ENCODE peak calls at places on chromosomes 7 and 10, in nine cellular contexts. T is spleen, G is esophagus squamous epithelium, I is K562, Z is uterus, V is ovary, F is gastrocnemius medialis, R is GM12891, J is transverse colon. N is an unnamed sample.

GRCh38 chr10:70596110-70596798 is 6.3 kb downstream of the PRF1 start:
- DNase-seq in T (no peak), G (no peak), I (peak), Z (no peak), V (no peak), F (no peak), R (no peak), J (no peak), N (no peak)

GRCh38 chr7:73520673-73521635 is 1.1 kb downstream of the BAZ1B start:
- DNase-seq in T (no peak), G (no peak), I (no peak), Z (no peak), V (no peak), F (no peak), R (no peak), J (no peak), N (peak)

GRCh38 chr7:154451480-154452457 is 399.6 kb downstream of the DPP6 start:
- DNase-seq in T (no peak), G (no peak), I (no peak), Z (no peak), V (no peak), F (no peak), R (no peak), J (no peak), N (no peak)

GRCh38 chr10:88743999-88744398 is 15.8 kb upstream of the LIPN start:
- DNase-seq in T (no peak), G (no peak), I (no peak), Z (no peak), V (no peak), F (no peak), R (no peak), J (no peak), N (no peak)

GRCh38 chr10:130761896-130762295 is 549.6 kb downstream of the TCERG1L start:
- DNase-seq in T (peak), G (no peak), I (no peak), Z (no peak), V (no peak), F (no peak), R (no peak), J (no peak), N (peak)

GRCh38 chr10:13978844-13979227 is 351.9 kb downstream of the FRMD4A start:
- DNase-seq in T (no peak), G (no peak), I (no peak), Z (no peak), V (no peak), F (no peak), R (no peak), J (no peak), N (no peak)

GRCh38 chr7:78768859-78769258 is 684.6 kb downstream of the MAGI2 start:
- DNase-seq in T (no peak), G (no peak), I (no peak), Z (no peak), V (no peak), F (no peak), R (no peak), J (no peak), N (no peak)

GRCh38 chr7:95006010-95006409 is 98.6 kb downstream of the PPP1R9A start:
- DNase-seq in T (no peak), G (no peak), I (no peak), Z (no peak), V (no peak), F (no peak), R (no peak), J (no peak), N (no peak)

GRCh38 chr10:97490592-97490991 is 7.6 kb downstream of the MMS19 start:
- DNase-seq in T (no peak), G (no peak), I (no peak), Z (no peak), V (no peak), F (peak), R (no peak), J (no peak), N (no peak)

GRCh38 chr7:96299496-96299895 is 22.4 kb downstream of the SLC25A13 start:
- DNase-seq in T (no peak), G (no peak), I (no peak), Z (no peak), V (no peak), F (no peak), R (no peak), J (no peak), N (no peak)

GRCh38 chr10:57992321-57993077 is 275.2 kb downstream of the IPMK start:
- DNase-seq in T (no peak), G (no peak), I (no peak), Z (no peak), V (no peak), F (no peak), R (no peak), J (no peak), N (no peak)

GRCh38 chr7:116955340-116955739 is 2.0 kb downstream of the ST7 start:
- DNase-seq in T (no peak), G (no peak), I (no peak), Z (no peak), V (no peak), F (no peak), R (no peak), J (no peak), N (no peak)

GRCh38 chr7:144869072-144869471 is 33.2 kb upstream of the TPK1 start:
- DNase-seq in T (no peak), G (no peak), I (no peak), Z (no peak), V (no peak), F (no peak), R (no peak), J (no peak), N (no peak)

GRCh38 chr7:144873316-144873845 is 37.5 kb upstream of the TPK1 start:
- DNase-seq in T (no peak), G (no peak), I (no peak), Z (no peak), V (no peak), F (no peak), R (no peak), J (no peak), N (no peak)
- TF ChIP-seq POLR2A in T (no peak), G (no peak), I (no peak), Z (no peak), V (no peak), F (no peak), R (no peak), J (no peak), N (no peak)

DNA sequence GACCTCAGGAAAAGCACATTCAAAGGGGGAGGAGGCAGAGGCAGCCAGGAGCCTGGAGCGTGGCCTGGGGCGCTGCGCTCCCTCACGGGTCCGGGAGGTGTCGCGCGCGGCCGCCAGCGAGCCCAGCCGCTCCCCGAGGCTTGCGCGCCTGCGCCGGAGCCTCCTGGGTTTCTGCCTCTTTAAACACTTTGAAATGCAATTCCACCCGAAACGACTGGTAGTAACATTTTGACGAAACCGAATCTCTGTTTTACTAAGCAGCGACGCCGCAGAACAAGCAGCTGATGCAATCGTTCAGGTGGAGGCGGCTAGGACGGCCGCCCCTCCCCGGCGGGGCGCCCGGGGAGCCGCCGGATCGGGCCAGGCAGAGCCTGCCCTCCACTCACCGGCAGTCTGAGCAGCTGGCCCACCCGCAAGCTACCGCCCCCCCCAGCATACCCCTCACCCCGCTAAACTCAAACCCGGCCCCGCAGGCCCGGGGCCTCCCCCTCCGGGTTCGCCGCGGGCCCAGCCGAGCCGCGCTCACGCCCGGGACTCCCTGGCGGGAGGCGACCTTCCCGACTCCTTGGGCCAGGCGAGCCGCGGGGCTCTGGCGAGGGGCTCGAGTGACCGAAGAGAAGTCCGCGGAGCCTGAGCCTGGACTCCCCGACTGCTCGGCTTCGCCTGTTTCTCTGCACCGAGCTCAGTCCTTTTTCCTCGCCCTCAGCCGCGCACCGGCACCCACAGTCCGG is 3.3 kb downstream of the MKX start:
- DNase-seq in T (peak), G (no peak), I (peak), Z (peak), V (peak), F (peak), R (peak), J (peak), N (no peak)
- TF ChIP-seq POLR2A in T (no peak), G (peak), I (no peak), Z (peak), V (peak), F (no peak), R (no peak), J (no peak), N (no peak)

GRCh38 chr10:119079572-119080520 is 771 bp downstream of the EIF3A start:
- DNase-seq in T (peak), G (peak), I (peak), Z (peak), V (peak), F (peak), R (peak), J (peak), N (peak)

GRCh38 chr10:119078422-119079179 is 2.0 kb downstream of the EIF3A start:
- DNase-seq in T (no peak), G (no peak), I (no peak), Z (no peak), V (no peak), F (no peak), R (no peak), J (no peak), N (no peak)

GRCh38 chr10:119080521-119081259 is at the start of gene EIF3A:
- DNase-seq in T (peak), G (peak), I (peak), Z (peak), V (peak), F (peak), R (peak), J (peak), N (peak)
- TF ChIP-seq POLR2A in T (peak), G (peak), I (peak), Z (peak), V (peak), F (peak), R (peak), J (peak), N (peak)

DNA sequence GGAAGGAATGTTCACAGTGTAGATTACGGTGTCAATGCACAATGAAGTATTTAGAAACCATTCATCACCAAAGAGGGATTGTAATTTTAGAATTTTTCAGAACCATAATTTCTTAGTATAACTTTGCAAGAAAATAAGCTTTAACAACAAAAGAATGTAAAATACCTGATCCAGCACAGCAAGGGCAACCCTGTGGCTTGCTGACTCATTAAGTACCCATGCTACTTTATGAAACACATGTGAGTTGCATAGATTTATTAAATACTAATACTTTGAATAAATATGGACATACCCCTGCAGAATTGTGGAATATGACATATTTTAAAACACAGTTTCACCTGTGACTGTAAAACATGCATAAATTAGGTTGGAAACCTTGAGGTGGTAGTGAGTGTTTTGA is 281.3 kb downstream of the ZNF248 start:
- DNase-seq in T (no peak), G (no peak), I (no peak), Z (no peak), V (no peak), F (no peak), R (no peak), J (no peak), N (no peak)
- TF ChIP-seq POLR2A in T (no peak), G (no peak), I (no peak), Z (no peak), V (no peak), F (no peak), R (no peak), J (no peak), N (no peak)

GRCh38 chr7:43729214-43729923 is at the start of gene COA1:
- DNase-seq in T (peak), G (peak), I (peak), Z (peak), V (peak), F (peak), R (peak), J (peak), N (peak)
- TF ChIP-seq POLR2A in T (no peak), G (peak), I (peak), Z (peak), V (peak), F (peak), R (peak), J (peak), N (no peak)

DNA sequence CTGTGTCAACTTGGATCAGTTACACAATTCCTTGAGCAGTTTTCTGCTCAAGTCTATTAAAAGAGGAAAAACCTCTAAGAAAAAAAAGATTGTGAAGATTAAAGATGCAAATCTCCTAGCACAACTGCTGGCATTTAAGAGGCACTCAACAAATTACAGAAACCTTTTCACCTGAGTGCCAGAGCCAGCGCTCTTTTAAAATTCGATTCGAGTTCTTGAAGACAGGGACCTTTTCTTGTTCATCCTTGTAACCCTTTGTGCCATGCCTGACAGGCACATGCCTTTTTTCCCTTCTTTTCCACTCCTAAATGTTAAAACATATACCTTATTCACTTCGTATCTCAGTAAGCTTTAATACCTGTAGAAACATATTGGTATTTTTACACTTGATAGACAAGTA is 769 bp downstream of the NSUN6 start:
- DNase-seq in T (no peak), G (no peak), I (no peak), Z (no peak), V (no peak), F (no peak), R (no peak), J (no peak), N (no peak)
- TF ChIP-seq POLR2A in T (no peak), G (no peak), I (no peak), Z (no peak), V (no peak), F (no peak), R (no peak), J (no peak), N (no peak)

GRCh38 chr7:50335795-50336754 is 31.6 kb downstream of the IKZF1 start:
- DNase-seq in T (peak), G (no peak), I (peak), Z (no peak), V (no peak), F (no peak), R (no peak), J (peak), N (no peak)
- TF ChIP-seq POLR2A in T (no peak), G (no peak), I (no peak), Z (no peak), V (no peak), F (no peak), R (no peak), J (no peak), N (no peak)

DNA sequence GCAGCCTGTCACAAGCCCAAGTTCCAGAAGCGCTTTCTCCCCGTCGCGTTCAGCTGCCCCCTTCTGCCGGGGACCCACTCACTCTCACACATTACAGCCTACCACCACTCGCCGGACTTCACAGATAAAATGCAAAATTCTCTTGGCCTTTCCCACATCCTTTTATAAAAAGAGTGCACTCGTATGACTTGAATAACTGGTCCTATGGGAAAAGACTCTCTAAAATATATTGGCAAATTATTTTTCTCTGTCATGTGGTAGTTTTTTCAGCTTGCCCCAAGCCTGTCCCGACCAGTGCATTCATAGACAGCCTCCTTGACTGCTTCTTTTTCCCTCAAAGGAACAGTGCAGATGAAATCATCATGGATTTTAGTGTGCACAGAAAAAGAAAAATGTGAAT is 1.3 kb downstream of the INHBA start:
- DNase-seq in T (no peak), G (no peak), I (no peak), Z (no peak), V (no peak), F (no peak), R (no peak), J (no peak), N (no peak)
- TF ChIP-seq POLR2A in T (no peak), G (no peak), I (no peak), Z (no peak), V (no peak), F (no peak), R (no peak), J (no peak), N (no peak)

DNA sequence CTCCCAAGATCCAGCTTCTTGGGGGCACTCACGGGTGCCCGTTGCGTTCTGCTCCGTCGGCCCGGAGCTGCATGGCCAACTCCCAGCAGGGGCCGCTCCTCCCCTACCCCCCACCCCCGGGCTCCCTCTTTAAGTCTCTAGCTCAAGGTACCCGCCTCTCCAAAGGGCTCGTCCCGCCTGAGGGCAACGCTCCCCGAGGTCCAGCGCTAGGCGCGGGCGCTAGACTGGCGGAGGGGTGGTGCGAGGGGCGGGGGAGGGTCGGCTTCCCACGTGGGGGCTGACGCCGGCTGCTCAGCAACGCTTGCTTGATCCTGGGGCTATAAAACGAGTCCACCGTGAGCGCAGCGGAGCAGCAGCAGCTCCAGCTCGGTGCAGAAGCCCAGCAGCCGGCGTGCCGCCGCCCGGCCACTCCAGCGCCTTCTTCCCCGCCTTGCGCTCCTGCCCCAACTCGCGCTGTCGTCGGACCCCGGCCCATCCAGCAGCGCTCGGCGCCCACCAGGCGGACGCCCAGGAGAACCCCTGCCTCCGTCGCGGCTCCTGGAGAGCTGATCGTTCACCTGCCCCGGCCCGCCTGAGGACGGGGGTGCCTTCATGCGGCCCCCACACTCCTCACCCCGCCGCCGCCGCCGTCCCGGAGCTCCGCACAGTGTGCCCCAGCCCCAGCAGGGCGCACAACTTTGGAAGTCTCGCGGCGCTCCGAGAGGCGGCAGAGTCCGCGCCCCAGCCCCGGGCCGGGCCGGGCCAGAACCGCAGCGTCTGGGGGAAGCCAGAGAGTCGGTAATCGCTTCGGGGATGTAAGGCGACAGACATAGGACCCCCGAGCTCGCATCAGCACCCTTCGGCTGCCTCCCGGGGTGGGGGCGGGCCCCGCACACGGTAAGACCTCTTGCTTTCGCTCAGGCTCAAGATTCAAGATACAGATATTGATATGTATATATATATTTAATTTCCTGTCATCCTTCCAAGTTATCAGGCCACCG is at the start of gene ADRA2A:
- DNase-seq in T (no peak), G (no peak), I (no peak), Z (peak), V (peak), F (no peak), R (peak), J (peak), N (no peak)
- TF ChIP-seq POLR2A in T (no peak), G (no peak), I (no peak), Z (no peak), V (peak), F (no peak), R (no peak), J (peak), N (no peak)

DNA sequence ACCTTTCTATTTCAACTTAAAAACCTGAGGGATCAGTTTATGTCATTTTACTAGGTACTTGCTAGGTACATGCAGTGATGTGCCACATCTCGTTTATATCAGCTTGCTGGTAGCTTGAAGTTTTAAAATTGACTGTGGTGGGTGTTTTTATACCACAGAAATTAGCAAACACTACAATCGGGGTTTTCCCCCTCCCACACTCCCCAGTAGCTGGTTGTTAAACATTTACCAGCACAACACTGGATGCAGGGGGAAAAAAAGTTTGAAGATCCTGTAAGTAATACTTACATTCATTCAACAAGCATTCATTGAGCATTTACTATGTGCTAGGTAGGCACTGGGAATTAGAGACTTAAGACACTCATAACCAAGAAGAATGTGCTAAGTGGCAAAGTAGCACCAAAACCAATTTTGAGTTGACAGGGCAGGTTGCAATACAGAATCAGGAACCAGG is 32.6 kb downstream of the USP6NL start:
- DNase-seq in T (no peak), G (no peak), I (no peak), Z (no peak), V (no peak), F (no peak), R (no peak), J (no peak), N (no peak)
- TF ChIP-seq POLR2A in T (no peak), G (no peak), I (no peak), Z (no peak), V (no peak), F (no peak), R (no peak), J (no peak), N (no peak)

N was measured in suprapubic skin.